ENCODE peak calls at places on chromosomes 6 and 20, in nine cellular contexts. Y is MM.1S, V is HCT116, W is GM23338, A is PC-3, Q is OCI-LY7, C is neural progenitor cell, K is SK-N-SH, H is hepatocyte. Z is an unnamed sample. For H4K20me1, the result is how much of the 10 kb centered on the place peaks cover.

GRCh38 chr20:24610341-24611115 is 141.1 kb downstream of the SYNDIG1 start:
- DNase-seq in Y (no peak), V (no peak), W (peak), A (no peak), Q (no peak), C (peak), K (no peak), H (no peak), Z (peak)

GRCh38 chr6:14807130-14807529 is 438.7 kb upstream of the JARID2 start:
- DNase-seq in Y (no peak), V (no peak), W (no peak), A (no peak), Q (no peak), C (no peak), K (no peak), H (peak), Z (no peak)

GRCh38 chr6:130362128-130362527 is 3.7 kb upstream of the TMEM200A start:
- DNase-seq in Y (no peak), V (no peak), W (peak), A (peak), Q (no peak), C (peak), K (no peak), H (peak), Z (no peak)

GRCh38 chr20:57535297-57535696 is 10.4 kb upstream of the CTCFL start:
- DNase-seq in Y (no peak), V (no peak), W (no peak), A (no peak), Q (no peak), C (no peak), K (no peak), H (no peak), Z (no peak)

GRCh38 chr6:8991844-8992243 is 556.5 kb upstream of the SLC35B3 start:
- DNase-seq in Y (no peak), V (no peak), W (no peak), A (no peak), Q (no peak), C (no peak), K (no peak), H (no peak), Z (no peak)

GRCh38 chr6:14876778-14877613 is 368.9 kb upstream of the JARID2 start:
- DNase-seq in Y (no peak), V (no peak), W (no peak), A (peak), Q (peak), C (no peak), K (no peak), H (no peak), Z (peak)

GRCh38 chr6:7426447-7427169 is 37.0 kb downstream of the RIOK1 start:
- DNase-seq in Y (no peak), V (no peak), W (no peak), A (no peak), Q (no peak), C (no peak), K (no peak), H (no peak), Z (no peak)

GRCh38 chr6:169866668-169867521 is 115.5 kb downstream of the ERMARD start:
- DNase-seq in Y (no peak), V (no peak), W (no peak), A (no peak), Q (no peak), C (no peak), K (no peak), H (no peak), Z (no peak)

GRCh38 chr6:3813150-3813780 is 35.9 kb upstream of the FAM50B start:
- DNase-seq in Y (no peak), V (no peak), W (no peak), A (peak), Q (no peak), C (no peak), K (no peak), H (no peak), Z (peak)

GRCh38 chr20:41616228-41616627 is 1.9 kb downstream of the CHD6 start:
- DNase-seq in Y (no peak), V (no peak), W (no peak), A (no peak), Q (no peak), C (no peak), K (no peak), H (no peak), Z (peak)

GRCh38 chr20:41615671-41616070 is 2.5 kb downstream of the CHD6 start:
- DNase-seq in Y (no peak), V (no peak), W (no peak), A (no peak), Q (no peak), C (no peak), K (no peak), H (no peak), Z (no peak)

GRCh38 chr20:41618807-41619294 is 674 bp upstream of the CHD6 start:
- DNase-seq in Y (no peak), V (no peak), W (peak), A (no peak), Q (no peak), C (no peak), K (no peak), H (peak), Z (peak)

GRCh38 chr20:41617931-41618806 is at the start of gene CHD6:
- DNase-seq in Y (peak), V (peak), W (peak), A (peak), Q (peak), C (peak), K (peak), H (peak), Z (peak)

GRCh38 chr20:41617059-41617921 is 887 bp downstream of the CHD6 start:
- DNase-seq in Y (peak), V (no peak), W (peak), A (peak), Q (peak), C (peak), K (peak), H (peak), Z (peak)
- TF ChIP-seq EZH2phosphoT487 in Y (no peak), V (no peak), W (no peak), A (no peak), Q (no peak), C (no peak), K (no peak), H (no peak), Z (no peak)

DNA sequence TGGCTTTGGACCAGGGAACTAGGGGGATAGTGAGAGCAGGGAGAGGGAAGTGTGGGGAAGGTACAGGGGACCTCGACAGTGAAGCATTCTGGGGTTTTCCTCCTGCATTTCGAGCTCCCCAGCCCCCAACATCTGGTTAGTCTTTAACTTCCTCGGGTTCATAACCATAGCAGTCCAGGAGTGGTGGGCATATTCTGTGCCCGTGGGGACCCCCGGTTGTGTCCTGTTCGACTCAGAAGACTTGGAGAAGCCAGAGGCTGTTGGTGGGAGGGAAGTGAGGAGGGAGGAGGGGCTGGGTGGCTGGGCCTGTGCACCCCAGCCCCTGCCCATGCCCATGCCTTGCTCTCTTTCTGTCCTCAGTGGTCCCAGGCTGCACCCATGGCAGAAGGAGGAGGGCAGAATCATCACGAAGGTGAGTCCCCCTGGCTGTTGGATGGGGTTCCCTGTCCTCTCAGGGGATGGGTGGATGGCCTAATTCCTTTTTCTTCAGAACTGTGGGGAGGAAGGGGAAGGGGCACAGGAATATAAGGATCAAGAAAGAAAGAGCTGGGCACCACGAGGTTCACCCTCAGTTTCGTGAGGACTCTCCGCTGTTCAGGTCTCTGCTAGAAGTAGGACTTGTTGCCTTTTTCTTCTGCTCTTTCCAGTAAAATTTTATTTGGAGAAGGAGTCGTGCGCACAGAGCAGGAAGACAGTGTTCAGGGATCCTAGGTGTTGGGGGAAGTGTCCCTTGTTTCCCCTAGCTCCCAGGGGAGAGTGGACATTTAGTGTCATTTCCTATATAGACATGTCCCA is 4.2 kb downstream of the VEGFA start:
- DNase-seq in Y (no peak), V (no peak), W (no peak), A (no peak), Q (no peak), C (no peak), K (no peak), H (no peak), Z (no peak)
- H4K20me1 ChIP-seq in Y (under half), V (under half), W (under half), A (half or more), Q (under half), C (half or more), K (half or more), H (half or more), Z (under half)

DNA sequence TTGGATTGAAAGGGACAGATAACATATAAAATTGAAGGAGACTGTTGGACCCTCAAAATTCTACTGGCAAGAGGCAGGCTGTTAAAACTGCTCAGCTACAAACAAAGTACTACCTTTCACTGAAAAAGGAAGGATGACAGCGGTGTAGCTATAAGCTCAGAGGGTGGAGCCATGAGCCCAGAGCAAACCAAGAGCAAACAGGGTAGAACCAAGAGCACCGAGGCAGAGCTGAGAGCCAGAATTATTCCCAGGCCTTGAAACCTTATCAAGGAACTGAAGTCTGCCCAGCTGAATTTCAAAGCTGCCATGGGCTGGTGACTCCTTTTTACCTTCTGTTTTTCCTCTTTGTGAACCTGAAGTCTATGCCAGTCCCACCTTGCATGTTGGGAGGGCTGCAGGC is 74.7 kb upstream of the SLC4A11 start:
- DNase-seq in Y (no peak), V (no peak), W (no peak), A (no peak), Q (no peak), C (no peak), K (no peak), H (no peak), Z (peak)
- H3K27ac ChIP-seq in Y (no peak), V (no peak), W (no peak), A (no peak), Q (no peak), C (no peak), K (no peak), H (peak), Z (peak)

DNA sequence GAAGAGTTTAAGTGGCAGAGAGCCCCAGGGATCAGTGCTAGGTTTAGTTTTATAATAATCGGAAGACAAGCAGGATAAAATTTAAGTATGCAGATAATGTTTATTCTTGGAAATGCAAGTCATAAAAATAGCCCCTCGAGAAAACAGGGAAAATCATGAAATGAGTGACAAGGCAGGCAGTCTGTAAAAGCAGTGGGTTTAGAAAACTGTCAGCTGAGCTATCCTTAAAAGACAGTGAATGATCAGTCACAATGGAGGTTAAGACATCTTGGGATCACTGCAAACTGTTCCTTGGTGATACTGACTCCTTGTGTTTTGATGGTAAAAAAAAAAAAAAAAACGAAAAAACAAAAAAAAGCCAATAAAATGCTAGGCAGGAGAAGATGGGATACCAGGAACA is 61.3 kb upstream of the BCLAF1 start:
- DNase-seq in Y (no peak), V (no peak), W (no peak), A (no peak), Q (no peak), C (no peak), K (no peak), H (no peak), Z (no peak)
- TF ChIP-seq EZH2phosphoT487 in Y (no peak), V (no peak), W (no peak), A (no peak), Q (no peak), C (no peak), K (no peak), H (no peak), Z (no peak)

GRCh38 chr20:37520417-37520751 is 666 bp upstream of the NNAT start:
- DNase-seq in Y (no peak), V (no peak), W (no peak), A (no peak), Q (no peak), C (no peak), K (no peak), H (no peak), Z (no peak)
- H4K20me1 ChIP-seq in Y (under half), V (under half), W (half or more), A (half or more), Q (under half), C (half or more), K (half or more), H (half or more), Z (under half)

GRCh38 chr6:35874721-35875120 is 46.2 kb downstream of the SRPK1 start:
- DNase-seq in Y (no peak), V (no peak), W (no peak), A (no peak), Q (no peak), C (no peak), K (no peak), H (no peak), Z (no peak)
- H3K27ac ChIP-seq in Y (no peak), V (no peak), W (no peak), A (no peak), Q (no peak), C (no peak), K (no peak), H (no peak), Z (no peak)

GRCh38 chr6:50851269-50851847 is 32.7 kb downstream of the TFAP2B start:
- DNase-seq in Y (no peak), V (no peak), W (no peak), A (no peak), Q (no peak), C (peak), K (no peak), H (no peak), Z (no peak)
- TF ChIP-seq EZH2phosphoT487 in Y (no peak), V (no peak), W (no peak), A (no peak), Q (no peak), C (peak), K (no peak), H (no peak), Z (no peak)

GRCh38 chr6:156925718-156926607 is 148.8 kb downstream of the ARID1B start:
- DNase-seq in Y (peak), V (no peak), W (peak), A (no peak), Q (no peak), C (no peak), K (no peak), H (no peak), Z (peak)

GRCh38 chr6:156928126-156928525 is 150.9 kb downstream of the ARID1B start:
- DNase-seq in Y (no peak), V (no peak), W (no peak), A (no peak), Q (no peak), C (no peak), K (no peak), H (no peak), Z (no peak)

GRCh38 chr6:156928972-156929371 is 151.8 kb downstream of the ARID1B start:
- DNase-seq in Y (no peak), V (no peak), W (no peak), A (no peak), Q (no peak), C (no peak), K (no peak), H (no peak), Z (no peak)

GRCh38 chr6:156919819-156920379 is 142.7 kb downstream of the ARID1B start:
- DNase-seq in Y (no peak), V (no peak), W (no peak), A (no peak), Q (no peak), C (peak), K (no peak), H (no peak), Z (no peak)

GRCh38 chr6:156924241-156924640 is 147.1 kb downstream of the ARID1B start:
- DNase-seq in Y (no peak), V (no peak), W (no peak), A (no peak), Q (no peak), C (no peak), K (no peak), H (no peak), Z (no peak)
- H4K20me1 ChIP-seq in Y (under half), V (under half), W (under half), A (under half), Q (under half), C (half or more), K (half or more), H (under half), Z (under half)